ENCODE peak calls at places on chromosome X, in five cellular contexts. X is ovary, Q is tibial nerve, Y is right lobe of liver, W is body of pancreas. M is an unnamed sample.

GRCh38 chrX:10507181-10507580 is 113.2 kb downstream of the MID1 start:
- DNase-seq in X (peak; percentile 23), Y (no peak), Q (no peak), W (no peak), M (no peak)

GRCh38 chrX:150476183-150476699 is 92.2 kb upstream of the MTM1 start:
- DNase-seq in W (no peak), Q (no peak), Y (no peak), X (no peak), M (no peak)

GRCh38 chrX:56765816-56766553 is 36.9 kb downstream of the NBDY start:
- DNase-seq in Q (no peak), Y (no peak), X (no peak), W (no peak), M (no peak)

GRCh38 chrX:13507893-13508292 is 61.5 kb upstream of the EGFL6 start:
- DNase-seq in X (no peak), Y (no peak), W (no peak), Q (no peak), M (no peak)

GRCh38 chrX:1537031-1537715 is at the start of gene P2RY8:
- DNase-seq in X (peak; percentile 64), Y (peak; percentile 87), W (peak; percentile 85), Q (peak; percentile 47), M (peak; percentile 58)

GRCh38 chrX:105646592-105647372 is 175.6 kb upstream of the NRK start:
- DNase-seq in Q (no peak), Y (no peak), X (no peak), W (no peak), M (no peak)

GRCh38 chrX:1453951-1454785 is 1.5 kb upstream of the ASMTL start:
- DNase-seq in Y (peak; percentile 90), W (peak; percentile 84), Q (peak; percentile 78), X (peak; percentile 94), M (peak; percentile 82)

GRCh38 chrX:74656079-74656745 is 41.8 kb upstream of the RLIM start:
- DNase-seq in Y (no peak), W (no peak), Q (no peak), X (no peak), M (no peak)

GRCh38 chrX:46865281-46865680 is 28.4 kb downstream of the RP2 start:
- DNase-seq in Q (no peak), Y (no peak), X (no peak), W (peak; percentile 2), M (no peak)

GRCh38 chrX:19168609-19169008 is 46.3 kb upstream of the ADGRG2 start:
- DNase-seq in Y (no peak), X (no peak), Q (no peak), W (no peak), M (no peak)

GRCh38 chrX:17700976-17701375 is 36.3 kb upstream of the SCML1 start:
- DNase-seq in X (no peak), Q (no peak), Y (no peak), W (no peak), M (no peak)

GRCh38 chrX:56813318-56813837 is 84.3 kb downstream of the NBDY start:
- DNase-seq in X (no peak), Q (no peak), Y (no peak), W (peak; percentile 21), M (no peak)

GRCh38 chrX:75155454-75155829 is 641 bp downstream of the ABCB7 start:
- DNase-seq in Q (no peak), Y (no peak), X (no peak), W (no peak), M (no peak)

DNA sequence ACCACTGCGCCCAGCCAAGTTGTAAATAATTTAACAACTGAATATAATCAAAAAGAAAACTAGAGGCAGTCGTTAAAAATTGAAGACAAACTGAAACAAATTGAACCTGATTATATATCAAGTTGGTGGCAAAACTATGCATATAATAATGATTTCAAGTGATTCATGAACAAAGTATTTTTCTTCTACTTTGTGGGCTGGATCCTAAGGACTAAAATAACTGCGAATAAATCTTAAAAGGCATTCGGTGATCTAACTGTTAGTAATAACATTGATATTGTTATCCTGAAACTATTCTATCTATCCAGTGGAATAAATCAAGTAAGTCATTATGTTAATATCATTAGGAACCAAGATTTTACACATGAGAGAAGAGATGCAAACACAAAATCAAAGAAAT is 21.2 kb upstream of the USP9X start:
- DNase-seq in X (no peak), W (no peak), Q (no peak), Y (no peak), M (no peak)
- H3K27me3 ChIP-seq in X (no peaks in the 10 kb centered on the region), W (no peaks in the 10 kb centered on the region), Q (no peaks in the 10 kb centered on the region), Y (no peaks in the 10 kb centered on the region), M (no peaks in the 10 kb centered on the region)

DNA sequence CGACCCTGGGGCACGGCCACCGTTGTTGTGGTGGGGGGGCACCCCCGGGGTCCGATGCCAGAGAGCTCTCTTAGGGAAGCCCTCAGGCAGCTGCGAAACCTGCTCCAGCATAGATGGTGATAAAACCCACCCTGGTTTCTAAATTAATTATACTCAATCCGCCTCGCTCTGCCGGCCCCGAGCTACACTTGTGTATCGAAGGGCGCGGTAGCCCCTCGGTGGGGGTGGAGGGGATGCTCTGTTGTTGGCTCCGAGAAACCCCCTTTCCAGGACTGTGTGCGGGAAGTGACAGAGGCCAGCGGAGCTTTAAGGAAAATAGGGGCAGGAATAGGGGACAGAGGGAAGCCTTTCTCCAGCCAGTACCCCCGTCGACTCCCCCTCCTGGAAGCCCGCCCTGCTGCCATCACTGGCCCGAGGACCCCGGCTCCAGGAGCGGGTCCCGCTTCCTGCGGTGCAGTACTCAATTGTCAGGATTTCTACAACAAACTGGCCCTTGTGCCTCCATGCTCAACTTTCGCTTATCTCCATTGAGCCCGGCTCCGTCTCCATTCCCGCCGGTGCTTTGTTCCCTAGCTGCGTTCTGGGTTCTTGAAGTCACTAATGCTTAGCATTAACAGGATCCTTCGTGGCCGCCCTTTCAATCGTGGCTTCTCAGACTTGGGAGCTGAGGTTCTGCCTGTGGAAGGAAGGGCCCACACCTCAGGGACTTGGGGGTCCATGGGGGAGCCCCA is 408.2 kb downstream of the BCOR start:
- DNase-seq in W (no peak), Y (no peak), X (no peak), Q (no peak), M (no peak)
- H3K4me3 ChIP-seq in W (no peak overlapping the region), Y (peak overlapping the region; percentile 12), X (peak overlapping the region; percentile 43), Q (peak overlapping the region; percentile 53), M (no peak overlapping the region)

GRCh38 chrX:71070531-71070930 is 2.4 kb upstream of the SNX12 start:
- DNase-seq in X (no peak), Q (no peak), Y (no peak), W (no peak), M (no peak)

GRCh38 chrX:71067727-71068051 is 445 bp downstream of the SNX12 start:
- DNase-seq in Q (no peak), Y (no peak), W (no peak), X (no peak), M (no peak)

GRCh38 chrX:71067079-71067478 is 1.1 kb downstream of the SNX12 start:
- DNase-seq in Y (no peak), Q (no peak), X (no peak), W (no peak), M (no peak)

GRCh38 chrX:71068052-71068918 is at the start of gene SNX12:
- DNase-seq in Y (peak; percentile 92), Q (peak; percentile 78), W (peak; percentile 95), X (peak; percentile 90), M (peak; percentile 91)
- TF ChIP-seq POLR2A in Y (peak; percentile 31), Q (no peak), W (no peak), X (peak; percentile 54), M (no peak)

DNA sequence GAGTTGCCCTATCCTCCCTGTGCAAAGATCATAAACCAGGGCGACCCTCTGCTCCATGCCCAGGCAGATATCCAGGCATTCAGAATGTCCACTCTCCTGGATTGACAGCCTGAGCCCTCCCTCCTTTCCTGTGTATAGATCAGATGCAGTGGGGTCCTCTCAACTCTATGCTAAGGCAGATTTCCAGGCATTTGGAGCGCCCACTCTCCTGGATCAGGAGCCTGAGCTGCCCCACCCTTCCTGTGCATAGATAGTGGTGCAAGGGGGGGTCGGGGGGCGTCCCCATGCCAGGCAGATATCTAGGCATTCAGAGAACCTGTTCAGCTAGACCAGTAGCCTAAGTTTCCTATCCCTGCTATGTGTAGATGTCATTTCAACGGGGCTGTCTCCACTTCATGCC is 941.1 kb downstream of the PCDH19 start:
- DNase-seq in Q (no peak), X (no peak), Y (no peak), W (no peak), M (no peak)
- H3K27me3 ChIP-seq in Q (no peaks in the 10 kb centered on the region), X (no peaks in the 10 kb centered on the region), Y (no peaks in the 10 kb centered on the region), W (no peaks in the 10 kb centered on the region), M (no peaks in the 10 kb centered on the region)

DNA sequence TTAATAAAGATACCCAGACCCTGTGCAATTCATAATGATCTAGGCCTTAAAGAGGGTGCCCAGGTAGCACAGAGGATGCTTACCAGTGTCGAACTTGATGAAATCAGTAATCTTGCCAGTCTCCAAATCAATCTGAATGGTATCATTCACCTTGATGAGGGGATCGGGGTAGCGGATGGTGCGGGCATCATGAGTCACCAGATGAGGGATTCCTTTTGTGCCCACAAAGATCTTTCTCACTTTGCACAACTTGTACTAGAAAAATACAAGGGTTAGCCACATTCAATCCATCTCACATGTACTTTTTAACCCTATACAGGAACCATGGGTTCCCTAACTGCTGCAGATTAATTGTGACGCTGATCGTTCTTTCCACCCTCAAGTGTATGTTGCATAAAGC is 3.3 kb downstream of the RPS4X start:
- DNase-seq in X (no peak), Y (no peak), W (no peak), Q (no peak), M (no peak)
- H3K4me3 ChIP-seq in X (no peak overlapping the region), Y (no peak overlapping the region), W (no peak overlapping the region), Q (no peak overlapping the region), M (no peak overlapping the region)

GRCh38 chrX:107712231-107713204 is 63.1 kb downstream of the TSC22D3 start:
- DNase-seq in Q (no peak), Y (peak; percentile 55), W (no peak), X (no peak), M (peak; percentile 49)
- TF ChIP-seq POLR2A in Q (no peak), Y (peak; percentile 41), W (peak; percentile 12), X (peak; percentile 38), M (no peak)

GRCh38 chrX:39995457-39995856 is 102.3 kb downstream of the BCOR start:
- DNase-seq in W (no peak), Q (no peak), Y (no peak), X (no peak), M (no peak)

GRCh38 chrX:40003071-40003981 is 94.4 kb downstream of the BCOR start:
- DNase-seq in X (no peak), Q (no peak), W (no peak), Y (no peak), M (no peak)

GRCh38 chrX:40003982-40004535 is 93.7 kb downstream of the BCOR start:
- DNase-seq in Y (no peak), X (no peak), Q (no peak), W (no peak), M (no peak)

GRCh38 chrX:39996561-39996960 is 101.2 kb downstream of the BCOR start:
- DNase-seq in Y (no peak), X (no peak), Q (no peak), W (no peak), M (no peak)

DNA sequence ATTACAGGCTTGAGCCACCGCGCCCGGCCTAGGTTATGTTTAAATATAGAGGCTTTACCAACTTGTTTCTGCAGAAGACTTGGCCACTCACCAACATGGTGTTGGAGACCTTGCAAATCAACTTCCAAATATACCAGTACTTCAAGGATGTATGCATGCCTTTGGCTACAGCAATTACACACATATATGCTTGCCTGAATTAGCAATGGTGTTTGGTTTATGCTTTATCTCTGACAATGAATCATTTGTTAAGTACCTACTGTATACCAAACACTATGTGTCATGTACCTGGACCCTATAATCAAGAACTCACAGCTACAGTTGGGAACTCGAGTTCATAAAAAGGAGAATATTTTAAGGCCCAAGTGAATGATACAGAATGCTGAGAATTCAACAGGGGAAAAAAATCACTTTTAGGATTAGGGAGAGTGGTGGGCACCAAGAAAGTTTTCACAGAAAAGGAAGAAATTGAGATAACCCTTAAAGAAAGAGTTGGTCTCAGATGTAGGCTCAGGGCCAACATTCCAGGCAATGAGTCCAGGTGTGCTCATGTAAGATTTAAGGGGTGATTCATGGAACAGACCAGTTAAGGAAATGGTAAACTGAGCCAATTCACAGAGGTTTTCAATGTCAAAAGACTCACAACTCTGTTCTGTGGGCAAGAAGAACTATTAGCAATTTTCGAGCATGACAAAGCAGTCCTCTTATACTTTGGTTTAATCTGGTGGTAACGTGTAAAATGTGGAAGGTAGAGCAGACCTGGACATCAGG is 98.9 kb downstream of the BCOR start:
- DNase-seq in W (no peak), Y (no peak), Q (no peak), X (no peak), M (no peak)
- H3K27me3 ChIP-seq in W (no peaks in the 10 kb centered on the region), Y (no peaks in the 10 kb centered on the region), Q (no peaks in the 10 kb centered on the region), X (no peaks in the 10 kb centered on the region), M (no peaks in the 10 kb centered on the region)